ENCODE peak calls at places on chromosomes 3 and 15, in six cellular contexts. H is cardiac muscle cell; Z is CD8-positive, alpha-beta T cell; L is heart left ventricle; E is CD8-positive, alpha-beta memory T cell; P is sigmoid colon. X is an unnamed sample. For H3K4me1 and H3K36me3, the result is how much of the 10 kb centered on the place peaks cover.

GRCh38 chr3:119627461-119627860 is 29.8 kb downstream of the PLA1A start:
- DNase-seq in H (no peak), L (no peak), E (no peak), P (no peak), Z (no peak), X (no peak)

GRCh38 chr15:63452552-63453136 is 51.7 kb upstream of the USP3 start:
- DNase-seq in Z (no peak), H (no peak), P (no peak), L (no peak), E (no peak), X (no peak)

GRCh38 chr15:42494998-42495360 is 455 bp upstream of the SNAP23 start:
- DNase-seq in Z (peak), E (peak), L (no peak), P (peak), H (no peak), X (peak)

GRCh38 chr3:184320099-184320445 is 5.7 kb downstream of the EIF4G1 start:
- DNase-seq in L (peak), P (peak), E (no peak), Z (no peak), H (no peak), X (peak)

GRCh38 chr3:12613250-12613649 is 50.7 kb downstream of the RAF1 start:
- DNase-seq in P (no peak), H (no peak), L (no peak), Z (peak), E (no peak), X (no peak)

GRCh38 chr3:29415824-29416223 is 135.0 kb downstream of the RBMS3 start:
- DNase-seq in E (no peak), H (no peak), Z (no peak), L (no peak), P (no peak), X (no peak)

GRCh38 chr3:45787551-45787950 is 8.8 kb downstream of the SLC6A20 start:
- DNase-seq in Z (no peak), P (no peak), H (no peak), E (no peak), L (no peak), X (no peak)

GRCh38 chr3:171654809-171655208 is 155.5 kb downstream of the PLD1 start:
- DNase-seq in P (peak), E (no peak), L (no peak), Z (no peak), H (no peak), X (peak)

GRCh38 chr3:100402150-100402706 is 889 bp downstream of the LNP1 start:
- DNase-seq in E (no peak), H (peak), L (no peak), P (no peak), Z (no peak), X (no peak)

GRCh38 chr3:72345237-72345878 is 502.9 kb downstream of the SHQ1 start:
- DNase-seq in P (no peak), Z (no peak), E (peak), L (no peak), H (no peak), X (no peak)

GRCh38 chr15:88431441-88431840 is 35.7 kb downstream of the MRPL46 start:
- DNase-seq in P (no peak), E (no peak), Z (no peak), L (no peak), H (no peak), X (no peak)

GRCh38 chr3:129481783-129482332 is 41.8 kb downstream of the IFT122 start:
- DNase-seq in H (no peak), L (no peak), P (peak), E (peak), Z (peak), X (peak)

GRCh38 chr15:67998599-67999122 is 55.5 kb upstream of the PIAS1 start:
- DNase-seq in L (no peak), H (no peak), E (no peak), P (no peak), Z (no peak), X (no peak)

GRCh38 chr3:148513066-148513671 is 184.5 kb upstream of the AGTR1 start:
- DNase-seq in P (no peak), Z (no peak), E (no peak), L (no peak), H (no peak), X (no peak)

GRCh38 chr3:121834079-121834730 is 655 bp downstream of the IQCB1 start:
- DNase-seq in P (no peak), L (no peak), E (no peak), Z (no peak), H (peak), X (no peak)

GRCh38 chr3:62186967-62187366 is 186.4 kb downstream of the FEZF2 start:
- DNase-seq in H (peak), P (no peak), E (no peak), L (no peak), Z (no peak), X (no peak)

GRCh38 chr3:148379763-148380162 is 317.9 kb upstream of the AGTR1 start:
- DNase-seq in H (peak), Z (no peak), L (no peak), E (no peak), P (no peak), X (no peak)

GRCh38 chr15:89533861-89534544 is 37.6 kb upstream of the RHCG start:
- DNase-seq in E (no peak), L (no peak), H (no peak), P (no peak), Z (no peak), X (no peak)

GRCh38 chr3:115513411-115513800 is 109.9 kb upstream of the GAP43 start:
- DNase-seq in Z (no peak), P (no peak), L (no peak), H (no peak), E (peak), X (no peak)

GRCh38 chr3:132522353-132522752 is 74.7 kb upstream of the ACKR4 start:
- DNase-seq in L (no peak), H (no peak), E (no peak), Z (no peak), P (no peak), X (no peak)

GRCh38 chr15:40790723-40791122 is 16.2 kb upstream of the ZFYVE19 start:
- DNase-seq in H (no peak), Z (no peak), E (no peak), L (no peak), P (no peak), X (no peak)

GRCh38 chr15:74857082-74857655 is 14.2 kb upstream of the ULK3 start:
- DNase-seq in H (no peak), P (no peak), Z (no peak), E (no peak), L (no peak), X (no peak)

GRCh38 chr3:134126153-134126552 is 96.4 kb upstream of the SLCO2A1 start:
- DNase-seq in P (no peak), Z (no peak), H (no peak), E (no peak), L (no peak), X (no peak)

GRCh38 chr3:99938270-99938955 is 120.8 kb downstream of the CMSS1 start:
- DNase-seq in P (no peak), E (no peak), L (no peak), H (no peak), Z (no peak), X (no peak)

GRCh38 chr3:141894524-141895176 is 18.2 kb downstream of the ATP1B3 start:
- DNase-seq in H (no peak), E (no peak), L (no peak), P (no peak), Z (no peak), X (no peak)

GRCh38 chr15:55999635-56000034 is 6.2 kb upstream of the NEDD4 start:
- DNase-seq in P (no peak), L (no peak), H (no peak), Z (no peak), E (no peak), X (no peak)

DNA sequence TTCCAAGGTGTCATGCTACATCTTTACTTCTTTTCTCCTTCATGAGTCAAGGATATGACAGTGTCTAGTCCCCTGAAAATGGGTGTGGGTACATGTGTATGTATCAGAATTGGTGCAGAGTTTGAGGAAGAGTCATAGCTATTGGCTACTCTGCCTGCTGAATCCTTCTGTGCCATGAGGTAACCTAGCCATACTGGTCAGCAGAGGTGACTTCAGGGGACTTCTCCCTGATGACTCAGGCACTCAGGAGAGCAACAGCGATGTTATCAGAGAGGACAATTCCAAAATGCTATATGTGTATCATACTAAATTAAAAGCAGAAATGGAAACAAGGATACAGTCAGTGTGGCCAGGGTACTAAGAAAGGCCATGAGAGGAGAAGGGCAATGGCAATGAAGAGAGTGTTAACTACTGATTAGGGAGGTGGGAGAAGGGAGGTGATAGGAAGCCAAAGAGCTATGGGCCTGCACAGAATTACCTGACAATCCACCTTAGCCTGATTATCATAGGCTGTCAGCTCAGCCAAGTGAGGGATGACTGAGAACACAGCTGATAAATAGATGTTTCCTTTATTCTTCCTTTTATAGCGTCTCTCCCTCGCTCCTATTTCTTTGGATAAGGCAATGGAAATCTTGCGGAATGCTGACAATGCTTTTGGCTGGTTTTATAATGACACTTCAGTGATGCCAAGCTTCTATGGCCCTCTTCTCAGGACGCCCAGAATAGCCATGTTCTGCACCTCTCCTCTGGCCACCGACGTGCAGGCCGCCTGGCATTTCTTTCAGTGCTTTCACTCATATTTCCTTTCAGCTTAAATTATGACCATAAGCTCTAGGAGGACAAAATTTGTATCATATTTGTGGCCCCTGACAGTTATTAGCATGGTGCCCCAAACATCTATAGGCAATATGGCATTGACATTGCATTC is 90.6 kb downstream of the FGF12 start:
- DNase-seq in P (no peak), E (no peak), H (no peak), Z (no peak), L (peak), X (no peak)
- H3K4me1 ChIP-seq in P (under half), E (under half), H (under half), Z (under half), L (under half), X (under half)

GRCh38 chr15:52220896-52221660 is 29.9 kb upstream of the GNB5 start:
- DNase-seq in L (no peak), Z (no peak), E (no peak), H (no peak), P (no peak), X (no peak)
- H3K36me3 ChIP-seq in L (under half), Z (under half), E (under half), H (under half), P (under half), X (under half)

DNA sequence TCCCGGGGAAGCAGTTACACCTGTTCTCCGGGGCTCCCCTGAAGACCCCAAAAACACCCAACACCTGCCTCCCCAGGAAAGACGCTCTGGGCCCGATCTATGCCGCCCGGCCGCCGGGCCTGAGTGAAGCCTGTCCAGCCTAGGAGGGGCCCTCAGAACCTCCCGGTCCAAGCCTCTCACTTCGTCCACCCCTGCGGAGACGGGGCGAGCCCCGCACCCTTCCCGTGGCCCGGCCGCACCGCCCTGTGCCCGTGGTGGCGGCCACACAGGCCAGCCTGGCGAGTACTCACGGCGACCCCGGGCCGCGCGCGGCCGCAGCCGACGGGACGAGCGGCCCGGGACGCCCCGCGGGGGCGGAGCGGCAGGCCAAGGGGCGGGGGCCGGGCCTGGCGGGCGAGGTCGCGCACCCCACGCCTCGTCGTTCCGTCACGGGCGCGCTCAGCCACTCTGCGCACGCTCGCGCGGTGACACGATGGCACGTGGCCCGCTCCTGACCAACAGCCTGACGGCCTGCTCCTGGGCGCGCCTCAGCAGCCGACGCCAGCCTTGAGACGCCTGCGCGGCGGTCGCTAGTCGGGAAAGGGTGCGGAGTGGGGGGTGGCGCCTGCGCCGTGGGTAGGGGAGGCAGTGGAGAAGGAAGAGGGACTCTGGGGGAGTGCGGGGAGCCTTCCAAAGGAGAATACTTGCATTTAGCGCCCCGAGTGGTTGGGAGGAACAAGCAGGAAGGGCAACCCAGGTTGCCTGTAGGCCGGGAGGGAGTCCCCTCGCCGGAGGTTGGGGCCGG is at the start of gene PARP6:
- DNase-seq in P (peak), L (peak), E (peak), Z (peak), H (peak), X (peak)
- H3K27ac ChIP-seq in P (peak), L (peak), E (peak), Z (peak), H (peak), X (peak)

GRCh38 chr15:99753066-99753465 is 19.8 kb upstream of the LYSMD4 start:
- DNase-seq in H (no peak), E (no peak), L (no peak), P (no peak), Z (no peak), X (no peak)
- H3K4me1 ChIP-seq in H (under half), E (under half), L (under half), P (under half), Z (under half), X (under half)

GRCh38 chr3:52244061-52244628 is 1.4 kb upstream of the PPM1M start:
- DNase-seq in P (peak), Z (no peak), H (no peak), E (no peak), L (no peak), X (peak)
- H3K36me3 ChIP-seq in P (under half), Z (under half), H (under half), E (under half), L (under half), X (under half)

GRCh38 chr3:37210230-37210629 is 35.8 kb upstream of the LRRFIP2 start:
- DNase-seq in H (peak), P (no peak), Z (no peak), L (no peak), E (no peak), X (no peak)
- H3K27ac ChIP-seq in H (no peak), P (no peak), Z (no peak), L (peak), E (no peak), X (no peak)

GRCh38 chr3:43289401-43289800 is 3.1 kb downstream of the SNRK start:
- DNase-seq in Z (no peak), H (no peak), L (no peak), E (no peak), P (no peak), X (no peak)

GRCh38 chr3:43286886-43287301 is 554 bp downstream of the SNRK start:
- DNase-seq in P (no peak), Z (peak), E (peak), L (no peak), H (peak), X (no peak)

GRCh38 chr3:43288850-43289249 is 2.5 kb downstream of the SNRK start:
- DNase-seq in Z (no peak), P (no peak), H (no peak), E (no peak), L (no peak), X (no peak)

GRCh38 chr3:43287514-43287913 is 1.2 kb downstream of the SNRK start:
- DNase-seq in E (no peak), L (no peak), H (no peak), P (no peak), Z (no peak), X (no peak)

DNA sequence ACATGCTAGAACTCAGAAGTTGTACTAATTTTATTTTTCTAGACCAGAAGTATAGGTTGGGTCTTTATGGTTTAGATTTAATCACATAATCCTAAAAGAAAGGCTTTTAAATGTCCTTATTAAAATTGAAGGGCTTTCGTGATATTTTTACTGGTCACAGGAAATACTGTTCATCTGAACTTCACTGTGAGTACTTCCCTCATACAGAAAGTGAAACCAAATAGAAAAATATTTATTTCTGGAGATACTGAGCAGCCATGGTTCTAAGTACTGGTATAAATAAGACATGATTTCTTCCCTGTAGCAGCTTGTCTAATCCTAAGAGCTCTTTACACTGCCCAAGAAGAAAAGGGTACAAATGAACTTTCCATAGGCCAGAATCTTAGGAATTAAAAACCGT is 2.0 kb downstream of the SNRK start:
- DNase-seq in P (no peak), Z (no peak), L (no peak), E (peak), H (no peak), X (no peak)
- H3K4me1 ChIP-seq in P (half or more), Z (under half), L (half or more), E (half or more), H (under half), X (under half)

DNA sequence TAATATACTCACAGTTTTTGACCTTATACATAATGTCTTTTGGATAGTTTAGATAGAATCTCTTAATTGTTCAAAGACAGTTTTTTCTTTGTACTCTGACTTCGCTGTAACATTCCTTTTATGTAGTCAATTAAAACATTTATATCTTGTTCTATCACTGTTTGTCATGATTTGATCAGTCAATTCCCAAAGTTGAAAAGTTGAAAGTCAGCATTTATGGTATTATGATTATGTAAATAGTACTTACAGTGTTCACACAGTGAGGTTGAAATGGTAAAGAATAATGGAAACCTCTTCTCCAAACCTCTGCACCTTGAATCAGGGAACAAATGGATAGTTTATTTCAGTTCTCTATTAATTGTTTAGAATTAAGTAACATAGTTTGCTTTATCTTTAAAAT is 26.6 kb downstream of the NR1D2 start:
- DNase-seq in H (no peak), E (no peak), Z (no peak), L (no peak), P (no peak), X (no peak)
- H3K36me3 ChIP-seq in H (under half), E (under half), Z (under half), L (half or more), P (under half), X (under half)